ENCODE peak calls at places on chromosome 9, in four cellular contexts. One of them, this sample, is unnamed.

GRCh38 chr9:84170521-84171141 is 169.9 kb downstream of the SLC28A3 start:
- DNase-seq in K562: peak; percentile 6
- DNase-seq in GM12878: no peak
- DNase-seq in HepG2: peak; percentile 45
- DNase-seq in this sample: peak; percentile 12

GRCh38 chr9:126297656-126298318 is 28.8 kb upstream of the MVB12B start:
- DNase-seq in K562: no peak
- DNase-seq in GM12878: no peak
- DNase-seq in HepG2: no peak
- DNase-seq in this sample: no peak

GRCh38 chr9:87570000-87570834 is 72.5 kb downstream of the DAPK1 start:
- DNase-seq in GM12878: no peak
- DNase-seq in HepG2: peak; percentile 97
- DNase-seq in K562: no peak
- DNase-seq in this sample: no peak

GRCh38 chr9:117095116-117095515 is 319.7 kb downstream of the ASTN2 start:
- DNase-seq in K562: no peak
- DNase-seq in GM12878: no peak
- DNase-seq in HepG2: no peak
- DNase-seq in this sample: no peak

GRCh38 chr9:110152704-110153374 is 55.1 kb downstream of the C9orf152 start:
- DNase-seq in HepG2: peak; percentile 63
- DNase-seq in GM12878: no peak
- DNase-seq in K562: peak; percentile 28
- DNase-seq in this sample: peak; percentile 65

GRCh38 chr9:98570663-98571440 is 137.9 kb downstream of the GABBR2 start:
- DNase-seq in GM12878: no peak
- DNase-seq in K562: no peak
- DNase-seq in HepG2: no peak
- DNase-seq in this sample: no peak

GRCh38 chr9:100401042-100401441 is 25.9 kb upstream of the MSANTD3 start:
- DNase-seq in HepG2: no peak
- DNase-seq in K562: no peak
- DNase-seq in GM12878: no peak
- DNase-seq in this sample: no peak

GRCh38 chr9:85443190-85443598 is 298.6 kb downstream of the AGTPBP1 start:
- DNase-seq in HepG2: no peak
- DNase-seq in GM12878: peak; percentile 13
- DNase-seq in K562: no peak
- DNase-seq in this sample: no peak

GRCh38 chr9:81826541-81826906 is 101.7 kb upstream of the SPATA31D4 start:
- DNase-seq in GM12878: no peak
- DNase-seq in K562: no peak
- DNase-seq in HepG2: no peak
- DNase-seq in this sample: no peak

GRCh38 chr9:73006986-73007385 is 54.1 kb upstream of the ALDH1A1 start:
- DNase-seq in GM12878: no peak
- DNase-seq in HepG2: no peak
- DNase-seq in K562: no peak
- DNase-seq in this sample: no peak

GRCh38 chr9:118318770-118319443 is 614.7 kb downstream of the TLR4 start:
- DNase-seq in HepG2: no peak
- DNase-seq in GM12878: no peak
- DNase-seq in K562: no peak
- DNase-seq in this sample: no peak

GRCh38 chr9:113376634-113377531 is at the start of gene HDHD3:
- DNase-seq in K562: peak; percentile 95
- DNase-seq in HepG2: peak; percentile 71
- DNase-seq in GM12878: peak; percentile 40
- DNase-seq in this sample: peak; percentile 94

GRCh38 chr9:89718176-89718575 is 113.4 kb downstream of the GADD45G start:
- DNase-seq in HepG2: no peak
- DNase-seq in K562: no peak
- DNase-seq in GM12878: no peak
- DNase-seq in this sample: no peak
- TF ChIP-seq TARDBP in HepG2: no peak
- TF ChIP-seq TARDBP in K562: no peak
- TF ChIP-seq TARDBP in GM12878: no peak
- TF ChIP-seq TARDBP in this sample: no peak

GRCh38 chr9:70046274-70047070 is 2.8 kb downstream of the MAMDC2 start:
- DNase-seq in GM12878: no peak
- DNase-seq in HepG2: no peak
- DNase-seq in K562: no peak
- DNase-seq in this sample: no peak
- TF ChIP-seq SP1 in GM12878: no peak
- TF ChIP-seq SP1 in HepG2: no peak
- TF ChIP-seq SP1 in K562: no peak
- TF ChIP-seq SP1 in this sample: no peak

DNA sequence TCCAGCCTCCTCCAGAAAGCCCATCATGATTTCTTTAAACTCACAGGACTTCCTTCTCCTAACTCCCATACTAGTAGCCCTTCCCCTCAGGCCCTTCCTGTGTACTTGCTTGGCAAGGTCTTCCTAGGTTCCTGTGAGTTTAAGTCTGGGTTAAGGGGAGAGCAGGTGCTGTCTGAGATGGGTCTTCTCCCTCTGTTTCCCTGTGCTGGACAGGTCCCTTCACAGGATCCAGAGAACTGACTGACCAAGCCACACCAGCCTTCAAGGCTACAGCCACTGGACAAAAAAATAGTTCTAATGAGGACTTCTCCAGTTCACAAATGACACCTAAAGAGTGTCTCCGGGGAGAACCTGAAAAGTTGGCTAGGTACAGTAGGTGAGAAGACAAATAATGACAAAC is 29.5 kb upstream of the MYORG start:
- DNase-seq in HepG2: no peak
- DNase-seq in K562: no peak
- DNase-seq in GM12878: no peak
- DNase-seq in this sample: no peak
- TF ChIP-seq TARDBP in HepG2: no peak
- TF ChIP-seq TARDBP in K562: no peak
- TF ChIP-seq TARDBP in GM12878: no peak
- TF ChIP-seq TARDBP in this sample: no peak

GRCh38 chr9:76655970-76656369 is 108.3 kb upstream of the PCA3 start:
- DNase-seq in K562: no peak
- DNase-seq in HepG2: no peak
- DNase-seq in GM12878: no peak
- DNase-seq in this sample: no peak
- TF ChIP-seq SP1 in K562: no peak
- TF ChIP-seq SP1 in HepG2: no peak
- TF ChIP-seq SP1 in GM12878: no peak
- TF ChIP-seq SP1 in this sample: no peak

DNA sequence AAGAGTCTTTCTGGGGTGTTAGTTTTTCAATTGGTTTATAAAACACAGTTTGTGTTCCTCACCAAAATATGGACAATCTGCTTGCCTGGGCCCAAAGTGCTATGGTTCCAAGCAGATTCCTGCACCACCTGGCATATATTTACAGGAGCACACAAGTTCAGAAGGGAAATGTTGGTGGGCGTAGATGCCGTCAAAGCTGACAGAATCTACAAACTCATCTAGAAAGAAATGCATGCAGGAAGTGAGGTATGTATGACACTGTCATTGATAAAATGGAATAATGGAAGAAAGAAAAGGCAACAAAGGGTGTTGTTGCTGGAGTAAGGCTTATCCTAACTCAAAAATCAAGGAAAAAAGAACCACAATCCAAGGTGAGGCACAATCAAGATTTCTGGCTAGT is 225.8 kb downstream of the MLLT3 start:
- DNase-seq in K562: no peak
- DNase-seq in GM12878: no peak
- DNase-seq in HepG2: no peak
- DNase-seq in this sample: no peak
- TF ChIP-seq TARDBP in K562: no peak
- TF ChIP-seq TARDBP in GM12878: no peak
- TF ChIP-seq TARDBP in HepG2: no peak
- TF ChIP-seq TARDBP in this sample: no peak

This sample was measured in HEK293T.